ENCODE peak calls at places on chromosomes 1 and 21, in five cellular contexts. T is pons, F is RPMI8226, E is BJ, A is T-helper 17 cell. D is an unnamed sample.

GRCh38 chr1:208007938-208008342 is 97.0 kb upstream of the CD34 start:
- DNase-seq in T (no peak), F (no peak), E (no peak), A (no peak), D (no peak)

GRCh38 chr1:184867866-184868585 is 106.3 kb downstream of the NIBAN1 start:
- DNase-seq in T (peak; percentile 51), F (no peak), E (no peak), A (no peak), D (no peak)

GRCh38 chr1:82273816-82274215 is 473.1 kb downstream of the ADGRL2 start:
- DNase-seq in T (no peak), F (no peak), E (no peak), A (no peak), D (no peak)

GRCh38 chr1:60916178-60916577 is 166.2 kb upstream of the NFIA start:
- DNase-seq in T (no peak), F (no peak), E (no peak), A (no peak), D (no peak)

GRCh38 chr1:111605553-111605952 is 14.0 kb upstream of the RAP1A start:
- DNase-seq in T (no peak), F (no peak), E (no peak), A (no peak), D (no peak)

GRCh38 chr1:227449051-227449450 is 114.3 kb upstream of the ZNF678 start:
- DNase-seq in T (no peak), F (peak; percentile 76), E (no peak), A (no peak), D (no peak)

GRCh38 chr1:54624466-54625464 is 1.4 kb upstream of the FAM151A start:
- DNase-seq in T (no peak), F (no peak), E (no peak), A (no peak), D (no peak)

GRCh38 chr1:247118946-247119446 is 14.8 kb upstream of the ZNF669 start:
- DNase-seq in T (no peak), F (peak; percentile 61), E (no peak), A (no peak), D (no peak)

GRCh38 chr1:71562298-71562697 is 481.5 kb upstream of the ZRANB2 start:
- DNase-seq in T (no peak), F (no peak), E (no peak), A (no peak), D (no peak)

GRCh38 chr1:184299076-184299790 is 87.6 kb upstream of the C1orf21 start:
- DNase-seq in T (peak; percentile 6), F (no peak), E (peak; percentile 82), A (no peak), D (no peak)

GRCh38 chr1:119595606-119596005 is 52.5 kb downstream of the ZNF697 start:
- DNase-seq in T (peak; percentile 82), F (no peak), E (no peak), A (no peak), D (no peak)

GRCh38 chr1:23101891-23102688 is 66.6 kb downstream of the LUZP1 start:
- DNase-seq in T (no peak), F (no peak), E (no peak), A (no peak), D (no peak)

GRCh38 chr1:29758764-29759499 is 522.6 kb downstream of the PTPRU start:
- DNase-seq in T (no peak), F (peak; percentile 14), E (no peak), A (no peak), D (no peak)

GRCh38 chr1:211613108-211613947 is 34.4 kb upstream of the SLC30A1 start:
- DNase-seq in T (peak; percentile 55), F (peak; percentile 89), E (peak; percentile 92), A (no peak), D (no peak)

GRCh38 chr1:21165632-21166031 is 11.1 kb downstream of the EIF4G3 start:
- DNase-seq in T (no peak), F (no peak), E (no peak), A (no peak), D (no peak)

GRCh38 chr1:40897499-40897898 is 35.3 kb upstream of the CITED4 start:
- DNase-seq in T (no peak), F (no peak), E (no peak), A (no peak), D (no peak)

GRCh38 chr1:6401673-6402072 is 8.1 kb upstream of the ACOT7 start:
- DNase-seq in T (no peak), F (no peak), E (no peak), A (no peak), D (no peak)

GRCh38 chr1:200039849-200040479 is 12.5 kb downstream of the NR5A2 start:
- DNase-seq in T (no peak), F (no peak), E (no peak), A (no peak), D (no peak)

GRCh38 chr21:35010450-35010849 is 38.7 kb downstream of the RUNX1 start:
- DNase-seq in T (no peak), F (no peak), E (no peak), A (no peak), D (no peak)

D was measured in T-helper 22 cell.